ENCODE peak calls at places on chromosomes 7 and 10, in five cellular contexts. L is NCI-H2171; I is CD8-positive, alpha-beta T cell; X is tibial nerve; R is T-helper 2 cell. Y is an unnamed sample.

GRCh38 chr10:59234814-59235429 is 58.5 kb downstream of the PHYHIPL start:
- DNase-seq in X (no peak), I (no peak), R (no peak), L (no peak), Y (no peak)

GRCh38 chr7:43077732-43078391 is 34.6 kb upstream of the HECW1 start:
- DNase-seq in L (no peak), X (no peak), R (no peak), I (no peak), Y (no peak)

GRCh38 chr7:22255342-22255741 is 101.6 kb downstream of the RAPGEF5 start:
- DNase-seq in L (no peak), R (no peak), X (no peak), I (no peak), Y (no peak)

GRCh38 chr10:128180843-128181242 is 54.6 kb upstream of the MKI67 start:
- DNase-seq in L (no peak), I (peak), X (no peak), R (peak), Y (no peak)

GRCh38 chr7:39525926-39526325 is 40.3 kb upstream of the YAE1 start:
- DNase-seq in I (no peak), X (no peak), R (no peak), L (no peak), Y (no peak)

GRCh38 chr7:132464740-132465139 is 111.5 kb downstream of the PLXNA4 start:
- DNase-seq in L (no peak), X (no peak), I (no peak), R (no peak), Y (no peak)

GRCh38 chr7:98619450-98620321 is 2.6 kb downstream of the NPTX2 start:
- DNase-seq in R (no peak), X (no peak), L (no peak), I (no peak), Y (no peak)

GRCh38 chr7:129295015-129295423 is 70.2 kb downstream of the AHCYL2 start:
- DNase-seq in I (no peak), L (no peak), X (no peak), R (no peak), Y (no peak)

GRCh38 chr10:43249151-43249961 is 17.5 kb downstream of the RASGEF1A start:
- DNase-seq in X (peak), R (no peak), I (no peak), L (no peak), Y (peak)

GRCh38 chr7:140542226-140542625 is 62.9 kb upstream of the MKRN1 start:
- DNase-seq in R (no peak), L (no peak), X (peak), I (no peak), Y (no peak)

GRCh38 chr7:47540053-47540386 is 41.9 kb downstream of the TNS3 start:
- DNase-seq in X (no peak), R (no peak), I (no peak), L (no peak), Y (no peak)

GRCh38 chr10:125076891-125077643 is 83.3 kb downstream of the CTBP2 start:
- DNase-seq in R (no peak), X (no peak), L (no peak), I (no peak), Y (no peak)

GRCh38 chr10:124388823-124389612 is 29.7 kb downstream of the OAT start:
- DNase-seq in I (peak), X (peak), R (peak), L (peak), Y (peak)

GRCh38 chr7:123570390-123571182 is 13.0 kb upstream of the NDUFA5 start:
- DNase-seq in R (no peak), I (no peak), L (no peak), X (no peak), Y (no peak)

GRCh38 chr10:11515596-11516418 is 95.6 kb downstream of the USP6NL start:
- DNase-seq in L (peak), R (peak), X (no peak), I (no peak), Y (peak)

GRCh38 chr10:48790740-48791044 is 106.0 kb downstream of the WDFY4 start:
- DNase-seq in L (no peak), I (no peak), R (no peak), X (no peak), Y (no peak)

GRCh38 chr7:100884741-100885439 is 4.6 kb downstream of the UFSP1 start:
- DNase-seq in I (no peak), L (no peak), R (no peak), X (no peak), Y (no peak)

GRCh38 chr7:36001546-36001945 is 151.5 kb upstream of the EEPD1 start:
- DNase-seq in R (no peak), L (no peak), X (no peak), I (no peak), Y (no peak)

GRCh38 chr7:66099232-66099550 is 15.5 kb upstream of the CRCP start:
- DNase-seq in I (no peak), R (no peak), L (no peak), X (no peak), Y (no peak)

GRCh38 chr7:83162402-83163256 is at the start of gene PCLO:
- DNase-seq in I (no peak), R (no peak), X (no peak), L (peak), Y (no peak)

GRCh38 chr10:104824378-104825006 is 183.4 kb downstream of the SORCS3 start:
- DNase-seq in L (no peak), I (no peak), R (no peak), X (no peak), Y (no peak)

GRCh38 chr7:112101083-112101846 is 104.9 kb downstream of the DOCK4 start:
- DNase-seq in X (no peak), L (no peak), R (no peak), I (no peak), Y (no peak)

GRCh38 chr7:158247758-158248487 is 339.7 kb downstream of the PTPRN2 start:
- DNase-seq in I (no peak), X (no peak), R (no peak), L (no peak), Y (no peak)

GRCh38 chr7:56033671-56034432 is 17.4 kb downstream of the PSPH start:
- DNase-seq in X (no peak), I (peak), R (peak), L (peak), Y (peak)

GRCh38 chr10:34001087-34001580 is 666.7 kb upstream of the NRP1 start:
- DNase-seq in I (no peak), L (no peak), R (no peak), X (no peak), Y (no peak)

GRCh38 chr7:129949292-129950133 is 3.2 kb downstream of the UBE2H start:
- DNase-seq in R (no peak), I (no peak), L (no peak), X (no peak), Y (peak)

GRCh38 chr10:93746844-93747284 is 10.9 kb upstream of the LGI1 start:
- DNase-seq in I (no peak), R (no peak), L (no peak), X (no peak), Y (no peak)

GRCh38 chr7:111982804-111983203 is 223.4 kb downstream of the DOCK4 start:
- DNase-seq in X (no peak), L (no peak), I (no peak), R (no peak), Y (no peak)